ENCODE peak calls at places on chromosomes 11 and 22, in nine cellular contexts. One of them, this sample, is unnamed.

GRCh38 chr11:132332521-132332920 is 962.1 kb downstream of the NTM start:
- DNase-seq in NCI-H510A treated with DMSO at 0.1 percent for 48 hours: peak
- DNase-seq in AG09309: no peak
- DNase-seq in HAP-1: no peak
- DNase-seq in activated T-helper 1 cell treated with Interleukin-2 at 50 U/mL for 16 hours: no peak
- DNase-seq in activated gamma-delta T cell treated with Interleukin-2 at 50 U/mL for 16 hours: no peak
- DNase-seq in NAMALWA: no peak
- DNase-seq in CD4-positive, alpha-beta T cell: no peak
- DNase-seq in lower leg skin: no peak
- DNase-seq in this sample: no peak

GRCh38 chr11:33819278-33819677 is 45.0 kb upstream of the FBXO3 start:
- DNase-seq in NCI-H510A treated with DMSO at 0.1 percent for 48 hours: no peak
- DNase-seq in AG09309: no peak
- DNase-seq in HAP-1: no peak
- DNase-seq in activated T-helper 1 cell treated with Interleukin-2 at 50 U/mL for 16 hours: no peak
- DNase-seq in activated gamma-delta T cell treated with Interleukin-2 at 50 U/mL for 16 hours: no peak
- DNase-seq in NAMALWA: no peak
- DNase-seq in CD4-positive, alpha-beta T cell: no peak
- DNase-seq in lower leg skin: no peak
- DNase-seq in this sample: no peak

GRCh38 chr11:66848671-66849500 is 5.6 kb downstream of the RCE1 start:
- DNase-seq in NCI-H510A treated with DMSO at 0.1 percent for 48 hours: no peak
- DNase-seq in AG09309: no peak
- DNase-seq in HAP-1: peak
- DNase-seq in activated T-helper 1 cell treated with Interleukin-2 at 50 U/mL for 16 hours: no peak
- DNase-seq in activated gamma-delta T cell treated with Interleukin-2 at 50 U/mL for 16 hours: no peak
- DNase-seq in NAMALWA: no peak
- DNase-seq in CD4-positive, alpha-beta T cell: no peak
- DNase-seq in lower leg skin: peak
- DNase-seq in this sample: no peak

GRCh38 chr11:44159848-44160721 is 64.6 kb downstream of the EXT2 start:
- DNase-seq in NCI-H510A treated with DMSO at 0.1 percent for 48 hours: no peak
- DNase-seq in AG09309: no peak
- DNase-seq in HAP-1: no peak
- DNase-seq in activated T-helper 1 cell treated with Interleukin-2 at 50 U/mL for 16 hours: no peak
- DNase-seq in activated gamma-delta T cell treated with Interleukin-2 at 50 U/mL for 16 hours: no peak
- DNase-seq in NAMALWA: peak
- DNase-seq in CD4-positive, alpha-beta T cell: no peak
- DNase-seq in lower leg skin: no peak
- DNase-seq in this sample: no peak

GRCh38 chr22:50728523-50728931 is 9.5 kb upstream of the ACR start:
- DNase-seq in NCI-H510A treated with DMSO at 0.1 percent for 48 hours: no peak
- DNase-seq in AG09309: no peak
- DNase-seq in HAP-1: no peak
- DNase-seq in activated T-helper 1 cell treated with Interleukin-2 at 50 U/mL for 16 hours: no peak
- DNase-seq in activated gamma-delta T cell treated with Interleukin-2 at 50 U/mL for 16 hours: no peak
- DNase-seq in NAMALWA: no peak
- DNase-seq in CD4-positive, alpha-beta T cell: no peak
- DNase-seq in lower leg skin: no peak
- DNase-seq in this sample: no peak

GRCh38 chr11:597166-597725 is 18.5 kb downstream of the IRF7 start:
- DNase-seq in NCI-H510A treated with DMSO at 0.1 percent for 48 hours: no peak
- DNase-seq in AG09309: no peak
- DNase-seq in HAP-1: no peak
- DNase-seq in activated T-helper 1 cell treated with Interleukin-2 at 50 U/mL for 16 hours: no peak
- DNase-seq in activated gamma-delta T cell treated with Interleukin-2 at 50 U/mL for 16 hours: no peak
- DNase-seq in NAMALWA: no peak
- DNase-seq in CD4-positive, alpha-beta T cell: no peak
- DNase-seq in lower leg skin: no peak
- DNase-seq in this sample: no peak

GRCh38 chr11:62427630-62428233 is 8.9 kb downstream of the SCGB1A1 start:
- DNase-seq in NCI-H510A treated with DMSO at 0.1 percent for 48 hours: no peak
- DNase-seq in AG09309: no peak
- DNase-seq in HAP-1: no peak
- DNase-seq in activated T-helper 1 cell treated with Interleukin-2 at 50 U/mL for 16 hours: no peak
- DNase-seq in activated gamma-delta T cell treated with Interleukin-2 at 50 U/mL for 16 hours: no peak
- DNase-seq in NAMALWA: no peak
- DNase-seq in CD4-positive, alpha-beta T cell: no peak
- DNase-seq in lower leg skin: no peak
- DNase-seq in this sample: no peak

GRCh38 chr22:46103664-46104063 is 46.7 kb upstream of the PPARA start:
- DNase-seq in NCI-H510A treated with DMSO at 0.1 percent for 48 hours: no peak
- DNase-seq in AG09309: no peak
- DNase-seq in HAP-1: no peak
- DNase-seq in activated T-helper 1 cell treated with Interleukin-2 at 50 U/mL for 16 hours: no peak
- DNase-seq in activated gamma-delta T cell treated with Interleukin-2 at 50 U/mL for 16 hours: no peak
- DNase-seq in NAMALWA: no peak
- DNase-seq in CD4-positive, alpha-beta T cell: no peak
- DNase-seq in lower leg skin: no peak
- DNase-seq in this sample: no peak

GRCh38 chr11:34501962-34502361 is 11.6 kb downstream of the ELF5 start:
- DNase-seq in NCI-H510A treated with DMSO at 0.1 percent for 48 hours: no peak
- DNase-seq in AG09309: no peak
- DNase-seq in HAP-1: no peak
- DNase-seq in activated T-helper 1 cell treated with Interleukin-2 at 50 U/mL for 16 hours: no peak
- DNase-seq in activated gamma-delta T cell treated with Interleukin-2 at 50 U/mL for 16 hours: no peak
- DNase-seq in NAMALWA: no peak
- DNase-seq in CD4-positive, alpha-beta T cell: no peak
- DNase-seq in lower leg skin: peak
- DNase-seq in this sample: no peak

GRCh38 chr11:113540416-113541330 is 65.5 kb upstream of the DRD2 start:
- DNase-seq in NCI-H510A treated with DMSO at 0.1 percent for 48 hours: no peak
- DNase-seq in AG09309: no peak
- DNase-seq in HAP-1: no peak
- DNase-seq in activated T-helper 1 cell treated with Interleukin-2 at 50 U/mL for 16 hours: no peak
- DNase-seq in activated gamma-delta T cell treated with Interleukin-2 at 50 U/mL for 16 hours: no peak
- DNase-seq in NAMALWA: no peak
- DNase-seq in CD4-positive, alpha-beta T cell: no peak
- DNase-seq in lower leg skin: no peak
- DNase-seq in this sample: no peak

GRCh38 chr11:106389096-106389495 is 311.6 kb downstream of the AASDHPPT start:
- DNase-seq in NCI-H510A treated with DMSO at 0.1 percent for 48 hours: no peak
- DNase-seq in AG09309: no peak
- DNase-seq in HAP-1: no peak
- DNase-seq in activated T-helper 1 cell treated with Interleukin-2 at 50 U/mL for 16 hours: no peak
- DNase-seq in activated gamma-delta T cell treated with Interleukin-2 at 50 U/mL for 16 hours: no peak
- DNase-seq in NAMALWA: no peak
- DNase-seq in CD4-positive, alpha-beta T cell: no peak
- DNase-seq in lower leg skin: no peak
- DNase-seq in this sample: no peak

GRCh38 chr11:61996933-61997332 is 29.5 kb upstream of the FTH1 start:
- DNase-seq in NCI-H510A treated with DMSO at 0.1 percent for 48 hours: no peak
- DNase-seq in AG09309: no peak
- DNase-seq in HAP-1: no peak
- DNase-seq in activated T-helper 1 cell treated with Interleukin-2 at 50 U/mL for 16 hours: no peak
- DNase-seq in activated gamma-delta T cell treated with Interleukin-2 at 50 U/mL for 16 hours: no peak
- DNase-seq in NAMALWA: no peak
- DNase-seq in CD4-positive, alpha-beta T cell: no peak
- DNase-seq in lower leg skin: peak
- DNase-seq in this sample: no peak